ENCODE peak calls at places on chromosomes 4 and X, in ten cellular contexts. One of them, this sample, is unnamed.

GRCh38 chr4:122854860-122855259 is 28.2 kb downstream of the FGF2 start:
- DNase-seq in HCT116: no peak
- DNase-seq in HepG2: no peak
- DNase-seq in IMR-90: no peak
- DNase-seq in uterus: no peak
- DNase-seq in GM12878: no peak
- DNase-seq in suprapubic skin: no peak
- DNase-seq in esophagus squamous epithelium: no peak
- DNase-seq in spleen: no peak
- DNase-seq in right lobe of liver: peak; percentile 20
- DNase-seq in this sample: no peak

GRCh38 chr4:113355550-113356371 is 306.3 kb downstream of the ANK2 start:
- DNase-seq in HCT116: peak; percentile 93
- DNase-seq in HepG2: no peak
- DNase-seq in IMR-90: peak; percentile 90
- DNase-seq in uterus: peak; percentile 16
- DNase-seq in GM12878: peak; percentile 98
- DNase-seq in suprapubic skin: no peak
- DNase-seq in esophagus squamous epithelium: no peak
- DNase-seq in spleen: peak; percentile 67
- DNase-seq in right lobe of liver: peak; percentile 20
- DNase-seq in this sample: no peak

GRCh38 chr4:114180481-114180880 is 201.0 kb upstream of the ARSJ start:
- DNase-seq in HCT116: peak; percentile 47
- DNase-seq in HepG2: peak; percentile 25
- DNase-seq in IMR-90: peak; percentile 85
- DNase-seq in uterus: peak; percentile 21
- DNase-seq in GM12878: no peak
- DNase-seq in suprapubic skin: no peak
- DNase-seq in esophagus squamous epithelium: no peak
- DNase-seq in spleen: no peak
- DNase-seq in right lobe of liver: peak; percentile 55
- DNase-seq in this sample: peak; percentile 32

GRCh38 chrX:10926906-10927305 is 184.2 kb upstream of the HCCS start:
- DNase-seq in HCT116: no peak
- DNase-seq in HepG2: no peak
- DNase-seq in IMR-90: peak; percentile 58
- DNase-seq in uterus: no peak
- DNase-seq in GM12878: no peak
- DNase-seq in suprapubic skin: no peak
- DNase-seq in esophagus squamous epithelium: no peak
- DNase-seq in spleen: no peak
- DNase-seq in right lobe of liver: no peak
- DNase-seq in this sample: no peak

GRCh38 chr4:109801895-109802319 is at the start of gene CFI:
- DNase-seq in HCT116: no peak
- DNase-seq in HepG2: peak; percentile 95
- DNase-seq in IMR-90: peak; percentile 32
- DNase-seq in uterus: no peak
- DNase-seq in GM12878: no peak
- DNase-seq in suprapubic skin: no peak
- DNase-seq in esophagus squamous epithelium: no peak
- DNase-seq in spleen: no peak
- DNase-seq in right lobe of liver: no peak
- DNase-seq in this sample: no peak

GRCh38 chrX:15515931-15516330 is 15.3 kb downstream of the BMX start:
- DNase-seq in HCT116: no peak
- DNase-seq in HepG2: no peak
- DNase-seq in IMR-90: no peak
- DNase-seq in uterus: no peak
- DNase-seq in GM12878: no peak
- DNase-seq in suprapubic skin: no peak
- DNase-seq in esophagus squamous epithelium: no peak
- DNase-seq in spleen: no peak
- DNase-seq in right lobe of liver: no peak
- DNase-seq in this sample: no peak

GRCh38 chr4:187491959-187492358 is 503.6 kb upstream of the ZFP42 start:
- DNase-seq in HCT116: no peak
- DNase-seq in HepG2: no peak
- DNase-seq in IMR-90: peak; percentile 6
- DNase-seq in uterus: no peak
- DNase-seq in GM12878: no peak
- DNase-seq in suprapubic skin: no peak
- DNase-seq in esophagus squamous epithelium: no peak
- DNase-seq in spleen: no peak
- DNase-seq in right lobe of liver: no peak
- DNase-seq in this sample: no peak

GRCh38 chrX:105323951-105324350 is 103.5 kb upstream of the TEX13A start:
- DNase-seq in HCT116: no peak
- DNase-seq in HepG2: no peak
- DNase-seq in IMR-90: peak; percentile 40
- DNase-seq in uterus: no peak
- DNase-seq in GM12878: no peak
- DNase-seq in suprapubic skin: no peak
- DNase-seq in esophagus squamous epithelium: no peak
- DNase-seq in spleen: no peak
- DNase-seq in right lobe of liver: no peak
- DNase-seq in this sample: no peak

GRCh38 chr4:75107703-75108612 is 175.0 kb downstream of the PARM1 start:
- DNase-seq in HCT116: no peak
- DNase-seq in HepG2: no peak
- DNase-seq in IMR-90: no peak
- DNase-seq in uterus: no peak
- DNase-seq in GM12878: no peak
- DNase-seq in suprapubic skin: no peak
- DNase-seq in esophagus squamous epithelium: no peak
- DNase-seq in spleen: no peak
- DNase-seq in right lobe of liver: no peak
- DNase-seq in this sample: no peak

GRCh38 chr4:76744253-76744921 is 153.6 kb downstream of the SOWAHB start:
- DNase-seq in HCT116: no peak
- DNase-seq in HepG2: no peak
- DNase-seq in IMR-90: peak; percentile 83
- DNase-seq in uterus: no peak
- DNase-seq in GM12878: no peak
- DNase-seq in suprapubic skin: no peak
- DNase-seq in esophagus squamous epithelium: no peak
- DNase-seq in spleen: no peak
- DNase-seq in right lobe of liver: no peak
- DNase-seq in this sample: peak; percentile 24

GRCh38 chrX:103608305-103608963 is 671 bp downstream of the TCEAL3 start:
- DNase-seq in HCT116: no peak
- DNase-seq in HepG2: no peak
- DNase-seq in IMR-90: no peak
- DNase-seq in uterus: peak; percentile 27
- DNase-seq in GM12878: no peak
- DNase-seq in suprapubic skin: no peak
- DNase-seq in esophagus squamous epithelium: no peak
- DNase-seq in spleen: peak; percentile 75
- DNase-seq in right lobe of liver: peak; percentile 22
- DNase-seq in this sample: peak; percentile 36

GRCh38 chrX:79259073-79259689 is 108.0 kb downstream of the ITM2A start:
- DNase-seq in HCT116: no peak
- DNase-seq in HepG2: no peak
- DNase-seq in IMR-90: no peak
- DNase-seq in uterus: no peak
- DNase-seq in GM12878: peak; percentile 99
- DNase-seq in suprapubic skin: no peak
- DNase-seq in esophagus squamous epithelium: no peak
- DNase-seq in spleen: no peak
- DNase-seq in right lobe of liver: no peak
- DNase-seq in this sample: no peak

GRCh38 chr4:32140636-32141035 is 1420.5 kb downstream of the PCDH7 start:
- DNase-seq in HCT116: no peak
- DNase-seq in HepG2: no peak
- DNase-seq in IMR-90: peak; percentile 47
- DNase-seq in uterus: no peak
- DNase-seq in GM12878: no peak
- DNase-seq in suprapubic skin: no peak
- DNase-seq in esophagus squamous epithelium: no peak
- DNase-seq in spleen: no peak
- DNase-seq in right lobe of liver: no peak
- DNase-seq in this sample: no peak

DNA sequence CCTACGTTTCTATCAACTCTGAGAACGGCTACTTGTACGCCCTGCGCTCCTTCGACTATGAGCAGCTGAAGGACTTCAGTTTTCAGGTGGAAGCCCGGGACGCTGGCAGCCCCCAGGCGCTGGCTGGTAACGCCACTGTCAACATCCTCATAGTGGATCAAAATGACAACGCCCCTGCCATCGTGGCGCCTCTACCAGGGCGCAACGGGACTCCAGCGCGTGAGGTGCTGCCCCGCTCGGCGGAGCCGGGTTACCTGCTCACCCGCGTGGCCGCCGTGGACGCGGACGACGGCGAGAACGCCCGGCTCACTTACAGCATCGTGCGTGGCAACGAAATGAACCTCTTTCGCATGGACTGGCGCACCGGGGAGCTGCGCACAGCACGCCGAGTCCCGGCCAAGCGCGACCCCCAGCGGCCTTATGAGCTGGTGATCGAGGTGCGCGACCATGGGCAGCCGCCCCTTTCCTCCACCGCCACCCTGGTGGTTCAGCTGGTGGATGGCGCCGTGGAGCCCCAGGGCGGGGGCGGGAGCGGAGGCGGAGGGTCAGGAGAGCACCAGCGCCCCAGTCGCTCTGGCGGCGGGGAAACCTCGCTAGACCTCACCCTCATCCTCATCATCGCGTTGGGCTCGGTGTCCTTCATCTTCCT is 2.7 kb downstream of the PCDH10 start:
- DNase-seq in HCT116: no peak
- DNase-seq in HepG2: no peak
- DNase-seq in IMR-90: no peak
- DNase-seq in uterus: no peak
- DNase-seq in GM12878: no peak
- DNase-seq in suprapubic skin: peak; percentile 72
- DNase-seq in esophagus squamous epithelium: no peak
- DNase-seq in spleen: no peak
- DNase-seq in right lobe of liver: no peak
- DNase-seq in this sample: no peak
- H3K9me3 ChIP-seq in HCT116: no peaks in the 10 kb centered on the region
- H3K9me3 ChIP-seq in HepG2: no peaks in the 10 kb centered on the region
- H3K9me3 ChIP-seq in IMR-90: no peaks in the 10 kb centered on the region
- H3K9me3 ChIP-seq in uterus: no peaks in the 10 kb centered on the region
- H3K9me3 ChIP-seq in GM12878: no peaks in the 10 kb centered on the region
- H3K9me3 ChIP-seq in suprapubic skin: no peaks in the 10 kb centered on the region
- H3K9me3 ChIP-seq in esophagus squamous epithelium: no peaks in the 10 kb centered on the region
- H3K9me3 ChIP-seq in spleen: no peaks in the 10 kb centered on the region
- H3K9me3 ChIP-seq in right lobe of liver: no peaks in the 10 kb centered on the region
- H3K9me3 ChIP-seq in this sample: no peaks in the 10 kb centered on the region

GRCh38 chr4:170705907-170706306 is 616.2 kb upstream of the AADAT start:
- DNase-seq in HCT116: no peak
- DNase-seq in HepG2: no peak
- DNase-seq in IMR-90: no peak
- DNase-seq in uterus: no peak
- DNase-seq in GM12878: peak; percentile 34
- DNase-seq in suprapubic skin: no peak
- DNase-seq in esophagus squamous epithelium: no peak
- DNase-seq in spleen: no peak
- DNase-seq in right lobe of liver: no peak
- DNase-seq in this sample: no peak
- H3K27me3 ChIP-seq in HCT116: no peaks in the 10 kb centered on the region
- H3K27me3 ChIP-seq in HepG2: no peaks in the 10 kb centered on the region
- H3K27me3 ChIP-seq in IMR-90: no peaks in the 10 kb centered on the region
- H3K27me3 ChIP-seq in uterus: no peaks in the 10 kb centered on the region
- H3K27me3 ChIP-seq in GM12878: no peaks in the 10 kb centered on the region
- H3K27me3 ChIP-seq in suprapubic skin: no peaks in the 10 kb centered on the region
- H3K27me3 ChIP-seq in esophagus squamous epithelium: no peaks in the 10 kb centered on the region
- H3K27me3 ChIP-seq in spleen: no peaks in the 10 kb centered on the region
- H3K27me3 ChIP-seq in right lobe of liver: no peaks in the 10 kb centered on the region
- H3K27me3 ChIP-seq in this sample: no peaks in the 10 kb centered on the region

DNA sequence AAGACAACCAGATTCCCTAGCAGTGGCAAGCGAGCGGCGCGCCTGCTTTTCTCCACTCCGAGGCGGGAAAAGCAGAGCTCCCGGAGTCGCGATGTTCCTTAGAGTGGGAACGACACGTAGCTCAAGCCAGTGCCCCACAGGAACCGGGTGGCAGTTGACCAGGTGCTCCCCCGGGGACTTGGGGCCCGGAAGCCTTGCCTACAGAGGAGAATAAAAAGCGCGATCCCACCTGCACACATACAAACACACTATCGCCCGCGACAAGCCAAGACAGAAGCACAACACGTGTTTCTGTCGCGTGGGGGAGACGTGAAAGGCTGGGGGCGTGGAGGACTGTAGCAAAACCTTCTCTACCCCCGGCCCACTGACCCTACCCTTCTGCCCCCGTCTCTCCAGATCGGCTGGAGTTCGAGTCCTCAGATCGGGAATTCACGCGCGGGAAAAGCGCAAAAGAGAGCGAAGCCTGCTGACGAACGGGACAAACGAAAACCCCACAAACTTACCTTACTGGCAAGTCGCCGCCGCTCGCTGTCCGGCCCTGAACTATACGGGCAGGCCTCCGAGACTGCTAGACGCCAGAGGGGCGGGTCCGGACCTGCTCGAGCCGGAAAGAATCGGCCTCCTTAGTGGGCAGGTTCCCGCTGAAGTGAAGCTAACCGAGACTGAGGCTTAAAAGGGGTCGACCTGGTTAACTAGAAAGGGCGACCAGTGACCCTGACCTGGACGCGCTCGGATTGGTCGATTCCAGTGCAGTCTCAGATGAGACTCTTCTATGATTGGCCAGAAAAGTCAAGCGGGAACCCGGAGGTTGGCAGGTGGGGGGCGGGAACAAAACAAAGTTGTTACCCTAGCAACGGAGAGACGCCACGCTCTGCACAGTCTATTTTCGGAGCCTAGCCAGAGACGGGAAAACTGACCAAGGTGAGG is at the start of the genes DNAAF6 and NUP62CL:
- DNase-seq in HCT116: peak; percentile 80
- DNase-seq in HepG2: peak; percentile 81
- DNase-seq in IMR-90: no peak
- DNase-seq in uterus: peak; percentile 46
- DNase-seq in GM12878: peak; percentile 28
- DNase-seq in suprapubic skin: peak; percentile 77
- DNase-seq in esophagus squamous epithelium: peak; percentile 24
- DNase-seq in spleen: peak; percentile 85
- DNase-seq in right lobe of liver: peak; percentile 71
- DNase-seq in this sample: peak; percentile 84
- TF ChIP-seq POLR2A in HCT116: no peak
- TF ChIP-seq POLR2A in HepG2: peak; percentile 70
- TF ChIP-seq POLR2A in IMR-90: no peak
- TF ChIP-seq POLR2A in uterus: no peak
- TF ChIP-seq POLR2A in GM12878: peak; percentile 54
- TF ChIP-seq POLR2A in suprapubic skin: no peak
- TF ChIP-seq POLR2A in esophagus squamous epithelium: no peak
- TF ChIP-seq POLR2A in spleen: no peak
- TF ChIP-seq POLR2A in right lobe of liver: no peak
- TF ChIP-seq POLR2A in this sample: no peak

DNA sequence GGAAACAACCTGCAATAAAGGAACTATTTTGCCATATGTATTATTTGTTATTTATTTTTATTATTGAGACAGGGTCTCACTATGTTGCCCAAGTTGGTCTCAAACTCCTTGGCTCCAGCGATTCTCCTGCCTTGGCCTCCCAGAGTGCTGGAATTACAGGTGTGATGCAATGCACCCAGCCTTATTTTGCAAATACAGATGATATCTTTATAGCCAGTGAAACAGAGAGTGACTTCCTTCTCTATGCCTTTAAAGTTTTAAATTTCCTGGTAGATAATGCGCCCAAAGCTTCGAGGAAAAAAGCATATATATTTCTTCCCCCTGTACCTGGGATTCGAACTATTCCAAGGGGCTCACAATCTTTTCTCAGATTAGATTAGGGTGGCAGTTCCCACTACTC is 601.1 kb upstream of the HTR2C start:
- DNase-seq in HCT116: no peak
- DNase-seq in HepG2: no peak
- DNase-seq in IMR-90: no peak
- DNase-seq in uterus: no peak
- DNase-seq in GM12878: no peak
- DNase-seq in suprapubic skin: no peak
- DNase-seq in esophagus squamous epithelium: no peak
- DNase-seq in spleen: no peak
- DNase-seq in right lobe of liver: no peak
- DNase-seq in this sample: no peak
- H3K9me3 ChIP-seq in HCT116: no peaks in the 10 kb centered on the region
- H3K9me3 ChIP-seq in HepG2: no peaks in the 10 kb centered on the region
- H3K9me3 ChIP-seq in IMR-90: no peaks in the 10 kb centered on the region
- H3K9me3 ChIP-seq in uterus: no peaks in the 10 kb centered on the region
- H3K9me3 ChIP-seq in GM12878: no peaks in the 10 kb centered on the region
- H3K9me3 ChIP-seq in suprapubic skin: no peaks in the 10 kb centered on the region
- H3K9me3 ChIP-seq in esophagus squamous epithelium: no peaks in the 10 kb centered on the region
- H3K9me3 ChIP-seq in spleen: no peaks in the 10 kb centered on the region
- H3K9me3 ChIP-seq in right lobe of liver: no peaks in the 10 kb centered on the region
- H3K9me3 ChIP-seq in this sample: no peaks in the 10 kb centered on the region

This sample was measured in thyroid gland.